ENCODE peak calls at places on chromosomes 7 and 10, in four cellular contexts. One of them, this sample, is unnamed.

GRCh38 chr7:44269943-44270493 is 55.4 kb downstream of the CAMK2B start:
- DNase-seq in heart right ventricle: no peak
- DNase-seq in left ventricle myocardium inferior: no peak
- DNase-seq in hepatocyte: no peak
- DNase-seq in this sample: no peak

GRCh38 chr7:75966209-75966961 is 28.0 kb downstream of the TMEM120A start:
- DNase-seq in heart right ventricle: peak; percentile 52
- DNase-seq in left ventricle myocardium inferior: peak; percentile 66
- DNase-seq in hepatocyte: peak; percentile 4
- DNase-seq in this sample: no peak

GRCh38 chr10:89414879-89415821 is 782 bp downstream of the IFIT5 start:
- DNase-seq in heart right ventricle: peak; percentile 59
- DNase-seq in left ventricle myocardium inferior: peak; percentile 40
- DNase-seq in hepatocyte: peak; percentile 62
- DNase-seq in this sample: peak; percentile 79

GRCh38 chr7:117217636-117218035 is 105.2 kb downstream of the WNT2 start:
- DNase-seq in heart right ventricle: no peak
- DNase-seq in left ventricle myocardium inferior: no peak
- DNase-seq in hepatocyte: no peak
- DNase-seq in this sample: no peak

GRCh38 chr7:92226981-92227380 is 18.7 kb downstream of the KRIT1 start:
- DNase-seq in heart right ventricle: no peak
- DNase-seq in left ventricle myocardium inferior: no peak
- DNase-seq in hepatocyte: no peak
- DNase-seq in this sample: no peak

GRCh38 chr10:86943316-86944030 is 13.9 kb downstream of the MMRN2 start:
- DNase-seq in heart right ventricle: peak; percentile 14
- DNase-seq in left ventricle myocardium inferior: no peak
- DNase-seq in hepatocyte: no peak
- DNase-seq in this sample: no peak

GRCh38 chr7:69246758-69247157 is 351.5 kb upstream of the AUTS2 start:
- DNase-seq in heart right ventricle: no peak
- DNase-seq in left ventricle myocardium inferior: no peak
- DNase-seq in hepatocyte: no peak
- DNase-seq in this sample: peak; percentile 17

GRCh38 chr10:112395809-112396530 is 22.1 kb downstream of the ACSL5 start:
- DNase-seq in heart right ventricle: no peak
- DNase-seq in left ventricle myocardium inferior: no peak
- DNase-seq in hepatocyte: no peak
- DNase-seq in this sample: no peak

GRCh38 chr7:424961-425793 is 94.5 kb downstream of the PDGFA start:
- DNase-seq in heart right ventricle: no peak
- DNase-seq in left ventricle myocardium inferior: no peak
- DNase-seq in hepatocyte: no peak
- DNase-seq in this sample: peak; percentile 26

DNA sequence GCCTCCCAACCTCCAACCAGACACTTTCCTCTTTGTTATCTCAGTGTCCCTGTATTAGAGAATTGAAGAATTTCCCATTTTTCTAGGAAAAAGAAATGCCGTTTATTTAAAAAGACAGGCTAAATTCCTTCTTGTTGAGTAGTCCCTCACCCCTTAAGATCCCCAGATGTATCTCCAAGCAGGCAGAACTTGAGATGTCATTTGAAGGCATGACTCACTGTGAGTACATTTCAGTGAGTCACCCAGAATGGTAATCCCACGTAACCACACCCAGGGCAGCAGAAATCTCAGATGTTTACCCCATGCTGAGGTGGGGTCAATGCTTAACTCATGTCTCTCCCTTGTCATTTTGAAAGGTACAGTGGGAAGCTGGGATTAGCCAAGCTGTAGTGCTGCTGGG is 4.4 kb downstream of the ZNF655 start:
- DNase-seq in heart right ventricle: no peak
- DNase-seq in left ventricle myocardium inferior: no peak
- DNase-seq in hepatocyte: peak; percentile 83
- DNase-seq in this sample: no peak
- H3K4me3 ChIP-seq in heart right ventricle: no peak overlapping the region
- H3K4me3 ChIP-seq in left ventricle myocardium inferior: no peak overlapping the region
- H3K4me3 ChIP-seq in hepatocyte: no peak overlapping the region
- H3K4me3 ChIP-seq in this sample: no peak overlapping the region

GRCh38 chr7:50314778-50315177 is 10.3 kb downstream of the IKZF1 start:
- DNase-seq in heart right ventricle: no peak
- DNase-seq in left ventricle myocardium inferior: no peak
- DNase-seq in hepatocyte: no peak
- DNase-seq in this sample: no peak
- H3K4me1 ChIP-seq in heart right ventricle: no peaks in the 10 kb centered on the region
- H3K4me1 ChIP-seq in left ventricle myocardium inferior: no peaks in the 10 kb centered on the region
- H3K4me1 ChIP-seq in hepatocyte: no peaks in the 10 kb centered on the region
- H3K4me1 ChIP-seq in this sample: no peaks in the 10 kb centered on the region

GRCh38 chr10:55627526-55628170 is 733.4 kb downstream of the ZWINT start:
- DNase-seq in heart right ventricle: no peak
- DNase-seq in left ventricle myocardium inferior: no peak
- DNase-seq in hepatocyte: peak; percentile 22
- DNase-seq in this sample: peak; percentile 23

GRCh38 chr10:55628260-55628701 is 732.8 kb downstream of the ZWINT start:
- DNase-seq in heart right ventricle: no peak
- DNase-seq in left ventricle myocardium inferior: no peak
- DNase-seq in hepatocyte: peak; percentile 34
- DNase-seq in this sample: peak; percentile 48

GRCh38 chr10:55630491-55631056 is 730.5 kb downstream of the ZWINT start:
- DNase-seq in heart right ventricle: no peak
- DNase-seq in left ventricle myocardium inferior: no peak
- DNase-seq in hepatocyte: peak; percentile 38
- DNase-seq in this sample: no peak

GRCh38 chr10:55629792-55630490 is 731.1 kb downstream of the ZWINT start:
- DNase-seq in heart right ventricle: no peak
- DNase-seq in left ventricle myocardium inferior: no peak
- DNase-seq in hepatocyte: peak; percentile 77
- DNase-seq in this sample: peak; percentile 41

DNA sequence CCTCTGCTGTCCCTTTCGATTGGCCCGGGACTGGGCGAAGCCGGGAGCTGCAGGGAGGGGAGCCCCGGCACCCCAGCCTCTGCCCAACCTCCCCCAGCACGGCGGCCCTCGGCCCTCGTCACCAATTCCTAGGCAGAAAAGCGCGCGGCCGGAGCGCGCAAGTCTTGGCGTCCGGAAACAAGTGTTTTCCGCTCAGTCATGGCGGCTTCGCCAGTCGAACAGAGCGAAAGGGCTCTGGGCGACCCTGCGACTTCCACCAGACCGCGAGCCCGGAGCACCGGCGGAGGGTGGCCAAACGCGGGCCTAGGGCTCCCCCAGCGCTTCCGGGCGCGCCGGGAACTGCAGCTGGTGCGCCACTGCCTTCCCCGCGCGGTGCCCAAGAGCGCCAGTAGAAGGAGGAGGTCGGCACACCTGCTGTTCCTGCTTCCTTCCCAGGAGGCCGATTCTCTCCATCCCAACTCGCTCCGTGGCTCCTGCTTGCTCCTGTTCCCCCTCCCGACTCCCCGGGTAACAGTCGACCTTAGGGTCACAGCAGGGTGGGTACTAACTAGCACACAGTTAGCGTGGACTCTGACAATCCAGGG is 729.9 kb downstream of the ZWINT start:
- DNase-seq in heart right ventricle: peak; percentile 47
- DNase-seq in left ventricle myocardium inferior: peak; percentile 33
- DNase-seq in hepatocyte: peak; percentile 90
- DNase-seq in this sample: peak; percentile 85
- H3K4me3 ChIP-seq in heart right ventricle: peak overlapping the region; percentile 51
- H3K4me3 ChIP-seq in left ventricle myocardium inferior: peak overlapping the region; percentile 70
- H3K4me3 ChIP-seq in hepatocyte: peak overlapping the region; percentile 87
- H3K4me3 ChIP-seq in this sample: peak overlapping the region; percentile 18

DNA sequence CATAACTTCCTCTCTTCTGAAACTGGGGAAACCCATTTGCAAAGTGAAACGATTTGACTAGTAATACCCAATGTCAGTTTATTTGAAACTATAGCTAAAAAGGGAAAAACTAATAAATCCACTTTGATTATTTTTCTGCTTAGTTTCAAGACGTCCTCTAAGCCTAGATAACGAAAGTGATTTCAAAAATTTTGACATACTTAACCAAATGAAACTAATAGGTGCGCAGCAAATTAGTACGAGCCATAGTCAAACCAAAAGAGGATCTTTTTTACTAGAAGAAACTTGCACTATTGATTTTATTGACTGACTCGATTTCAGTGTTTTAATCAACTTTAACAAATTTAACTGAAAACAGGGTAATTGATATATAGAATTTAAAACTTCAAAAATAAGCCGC is 9.9 kb upstream of the SP8 start:
- DNase-seq in heart right ventricle: no peak
- DNase-seq in left ventricle myocardium inferior: no peak
- DNase-seq in hepatocyte: no peak
- DNase-seq in this sample: no peak
- H3K4me1 ChIP-seq in heart right ventricle: peaks cover 8% of the 10 kb centered on the region
- H3K4me1 ChIP-seq in left ventricle myocardium inferior: peaks cover 20% of the 10 kb centered on the region
- H3K4me1 ChIP-seq in hepatocyte: no peaks in the 10 kb centered on the region
- H3K4me1 ChIP-seq in this sample: no peaks in the 10 kb centered on the region

DNA sequence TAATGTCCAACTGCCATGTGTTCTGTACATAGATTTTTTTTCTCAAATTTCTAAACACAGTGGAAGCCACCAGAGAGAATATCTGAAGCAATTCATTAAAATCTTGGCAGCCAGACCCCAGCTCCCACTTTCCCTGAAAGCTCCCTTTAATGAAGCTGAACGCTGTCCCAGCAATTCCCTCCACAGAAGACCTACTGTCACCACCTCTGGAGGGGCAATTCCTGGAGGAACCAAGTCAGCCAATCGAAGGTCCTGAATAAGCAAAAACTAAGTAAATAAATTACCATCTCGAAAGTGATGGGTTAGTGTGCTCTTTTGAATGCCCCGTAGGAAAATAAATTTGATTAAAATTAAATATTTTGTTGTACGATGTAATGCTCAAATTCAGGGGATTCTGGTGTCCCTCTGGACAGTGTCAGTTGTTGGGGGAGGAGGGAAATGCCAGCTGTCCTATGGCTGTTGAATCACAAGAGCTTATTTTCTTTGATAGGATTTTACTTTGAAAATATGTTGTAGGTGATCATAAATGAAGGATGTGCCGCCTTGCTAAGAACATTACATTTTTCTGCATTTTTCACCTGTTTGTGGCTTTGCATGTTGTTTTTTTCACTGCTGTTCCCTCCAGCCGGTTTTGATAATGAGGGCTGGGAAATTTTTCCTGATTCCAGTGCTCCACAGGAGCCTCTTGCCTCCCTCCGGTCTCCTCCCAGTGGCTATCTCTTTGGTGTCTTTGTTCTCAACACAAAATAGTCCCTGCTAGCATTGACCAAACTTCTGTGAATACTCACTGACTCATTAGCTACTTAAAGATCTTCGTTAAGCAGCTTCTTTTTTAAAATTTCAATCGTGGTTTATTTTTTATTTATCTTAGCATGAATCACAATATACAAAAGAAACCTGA is 9.3 kb upstream of the GSAP start:
- DNase-seq in heart right ventricle: no peak
- DNase-seq in left ventricle myocardium inferior: no peak
- DNase-seq in hepatocyte: no peak
- DNase-seq in this sample: no peak
- H3K4me3 ChIP-seq in heart right ventricle: peak overlapping the region; percentile 8
- H3K4me3 ChIP-seq in left ventricle myocardium inferior: peak overlapping the region; percentile 42
- H3K4me3 ChIP-seq in hepatocyte: no peak overlapping the region
- H3K4me3 ChIP-seq in this sample: no peak overlapping the region

DNA sequence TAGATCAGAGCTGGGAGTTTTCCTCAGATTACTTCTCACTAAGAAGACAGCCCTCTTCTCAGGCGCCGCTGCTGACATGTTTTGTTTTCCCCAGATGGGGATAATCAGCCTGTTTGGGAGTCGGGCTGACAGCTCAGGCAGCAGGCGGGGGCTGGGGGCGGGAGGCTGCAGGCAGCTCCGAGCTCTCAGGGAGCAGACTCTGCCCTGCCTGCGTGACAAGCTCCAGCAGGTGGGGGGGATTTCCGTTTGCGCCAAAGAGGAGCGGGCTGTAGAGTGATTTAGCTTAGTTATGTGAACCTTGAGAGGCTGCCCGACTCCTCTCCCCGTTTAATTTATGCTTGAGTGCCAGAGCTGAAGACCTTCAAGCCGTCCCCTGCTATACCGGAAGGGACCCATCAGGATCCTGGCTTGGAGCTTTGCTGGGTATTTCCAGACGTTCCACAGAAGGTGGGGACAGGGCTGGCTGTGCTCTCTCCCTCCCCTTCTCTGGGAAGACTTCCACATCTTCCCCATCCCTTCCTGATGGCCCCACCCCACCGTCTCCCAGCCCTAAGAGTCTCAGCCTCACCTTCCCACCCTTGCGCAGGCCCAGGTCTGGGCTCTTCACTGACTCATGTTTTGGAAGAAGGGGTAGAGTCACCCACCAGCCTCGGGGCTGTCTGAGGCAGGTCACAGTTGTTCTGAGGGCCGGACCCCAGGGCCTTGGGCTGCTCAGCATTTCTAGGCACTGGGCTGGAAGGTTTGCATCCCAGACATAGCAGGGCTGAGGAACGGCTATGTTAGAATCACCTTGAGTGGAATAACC is 24.7 kb upstream of the ADCYAP1R1 start:
- DNase-seq in heart right ventricle: peak; percentile 32
- DNase-seq in left ventricle myocardium inferior: peak; percentile 50
- DNase-seq in hepatocyte: peak; percentile 65
- DNase-seq in this sample: no peak
- H3K4me1 ChIP-seq in heart right ventricle: peaks cover 14% of the 10 kb centered on the region
- H3K4me1 ChIP-seq in left ventricle myocardium inferior: peaks cover 17% of the 10 kb centered on the region
- H3K4me1 ChIP-seq in hepatocyte: no peaks in the 10 kb centered on the region
- H3K4me1 ChIP-seq in this sample: no peaks in the 10 kb centered on the region

GRCh38 chr10:47218803-47219202 is 81.2 kb upstream of the GDF10 start:
- DNase-seq in heart right ventricle: no peak
- DNase-seq in left ventricle myocardium inferior: no peak
- DNase-seq in hepatocyte: no peak
- DNase-seq in this sample: no peak

GRCh38 chr10:47225186-47225927 is 74.6 kb upstream of the GDF10 start:
- DNase-seq in heart right ventricle: no peak
- DNase-seq in left ventricle myocardium inferior: no peak
- DNase-seq in hepatocyte: no peak
- DNase-seq in this sample: no peak

GRCh38 chr10:47223236-47223635 is 76.8 kb upstream of the GDF10 start:
- DNase-seq in heart right ventricle: no peak
- DNase-seq in left ventricle myocardium inferior: no peak
- DNase-seq in hepatocyte: no peak
- DNase-seq in this sample: no peak

GRCh38 chr10:47225928-47226645 is 73.9 kb upstream of the GDF10 start:
- DNase-seq in heart right ventricle: no peak
- DNase-seq in left ventricle myocardium inferior: no peak
- DNase-seq in hepatocyte: no peak
- DNase-seq in this sample: no peak

GRCh38 chr10:47222461-47222860 is 77.5 kb upstream of the GDF10 start:
- DNase-seq in heart right ventricle: no peak
- DNase-seq in left ventricle myocardium inferior: no peak
- DNase-seq in hepatocyte: no peak
- DNase-seq in this sample: no peak
- H3K4me3 ChIP-seq in heart right ventricle: no peak overlapping the region
- H3K4me3 ChIP-seq in left ventricle myocardium inferior: no peak overlapping the region
- H3K4me3 ChIP-seq in hepatocyte: no peak overlapping the region
- H3K4me3 ChIP-seq in this sample: no peak overlapping the region

GRCh38 chr7:55135462-55135861 is 116.6 kb downstream of the EGFR start:
- DNase-seq in heart right ventricle: no peak
- DNase-seq in left ventricle myocardium inferior: no peak
- DNase-seq in hepatocyte: no peak
- DNase-seq in this sample: no peak
- H3K4me1 ChIP-seq in heart right ventricle: peaks cover 36% of the 10 kb centered on the region
- H3K4me1 ChIP-seq in left ventricle myocardium inferior: peaks cover 55% of the 10 kb centered on the region
- H3K4me1 ChIP-seq in hepatocyte: peaks cover 29% of the 10 kb centered on the region
- H3K4me1 ChIP-seq in this sample: no peaks in the 10 kb centered on the region